ENCODE peak calls at places on chromosomes 13 and 19, in six cellular contexts. I, X, P, V, H and U are unnamed samples. For H3K36me3, the result is how much of the 10 kb centered on the place peaks cover.

GRCh38 chr13:80337011-80337688 is 3.8 kb downstream of the SPRY2 start:
- DNase-seq in X (no peak), I (peak), V (peak), H (no peak), P (no peak), U (no peak)

GRCh38 chr19:51688665-51689571 is 4.2 kb upstream of the SPACA6 start:
- DNase-seq in I (peak), V (peak), X (peak), H (peak), P (peak), U (peak)

GRCh38 chr19:17739121-17739875 is 12.0 kb upstream of the FCHO1 start:
- DNase-seq in I (peak), P (no peak), X (no peak), V (peak), H (no peak), U (no peak)

GRCh38 chr13:105979586-105979985 is 555.9 kb downstream of the EFNB2 start:
- DNase-seq in X (no peak), V (no peak), H (no peak), I (peak), P (peak), U (no peak)

GRCh38 chr13:100280681-100281080 is 191.8 kb downstream of the PCCA start:
- DNase-seq in V (no peak), P (no peak), H (no peak), I (no peak), X (no peak), U (no peak)

GRCh38 chr19:13873776-13874515 is 3.0 kb upstream of the NANOS3 start:
- DNase-seq in V (peak), X (no peak), H (no peak), P (no peak), I (no peak), U (no peak)

GRCh38 chr13:81058211-81058915 is 717.4 kb upstream of the SPRY2 start:
- DNase-seq in P (no peak), I (no peak), V (no peak), H (no peak), X (no peak), U (no peak)

GRCh38 chr13:47184311-47184710 is 287.5 kb upstream of the HTR2A start:
- DNase-seq in I (no peak), X (no peak), V (no peak), H (no peak), P (no peak), U (no peak)

GRCh38 chr19:31110331-31110730 is 238.9 kb downstream of the TSHZ3 start:
- DNase-seq in I (no peak), X (no peak), P (no peak), V (peak), H (no peak), U (no peak)

GRCh38 chr19:57267294-57267693 is 13.0 kb upstream of the ZNF460 start:
- DNase-seq in P (no peak), I (no peak), X (no peak), H (no peak), V (no peak), U (no peak)

GRCh38 chr13:35860661-35861060 is 270.5 kb downstream of the DCLK1 start:
- DNase-seq in I (no peak), V (no peak), X (no peak), H (no peak), P (no peak), U (no peak)

GRCh38 chr19:6707011-6707657 is 13.3 kb downstream of the C3 start:
- DNase-seq in I (no peak), X (no peak), P (no peak), H (no peak), V (no peak), U (no peak)

GRCh38 chr13:97125051-97125809 is 96.9 kb upstream of the MBNL2 start:
- DNase-seq in X (peak), P (no peak), H (peak), V (peak), I (no peak), U (peak)

GRCh38 chr13:111976474-111977183 is 90.3 kb upstream of the SOX1 start:
- DNase-seq in P (no peak), H (no peak), I (no peak), X (no peak), V (peak), U (no peak)

GRCh38 chr19:54448037-54448773 is 794 bp upstream of the LENG8 start:
- DNase-seq in V (peak), P (no peak), I (peak), H (peak), X (no peak), U (peak)
- H3K36me3 ChIP-seq in V (under half), P (half or more), I (under half), H (under half), X (under half), U (under half)

GRCh38 chr19:38975214-38975860 is at the start of gene FBXO17:
- DNase-seq in P (peak), X (peak), I (peak), V (peak), H (peak), U (peak)

GRCh38 chr19:38975861-38976271 is 324 bp upstream of the FBXO17 start:
- DNase-seq in H (no peak), X (no peak), I (no peak), V (no peak), P (no peak), U (no peak)

GRCh38 chr19:38978315-38978689 is 2.8 kb upstream of the FBXO17 start:
- DNase-seq in P (no peak), H (no peak), V (no peak), I (no peak), X (no peak), U (no peak)

GRCh38 chr19:38979867-38980266 is 4.3 kb upstream of the FBXO17 start:
- DNase-seq in X (no peak), I (no peak), P (no peak), H (no peak), V (no peak), U (no peak)

DNA sequence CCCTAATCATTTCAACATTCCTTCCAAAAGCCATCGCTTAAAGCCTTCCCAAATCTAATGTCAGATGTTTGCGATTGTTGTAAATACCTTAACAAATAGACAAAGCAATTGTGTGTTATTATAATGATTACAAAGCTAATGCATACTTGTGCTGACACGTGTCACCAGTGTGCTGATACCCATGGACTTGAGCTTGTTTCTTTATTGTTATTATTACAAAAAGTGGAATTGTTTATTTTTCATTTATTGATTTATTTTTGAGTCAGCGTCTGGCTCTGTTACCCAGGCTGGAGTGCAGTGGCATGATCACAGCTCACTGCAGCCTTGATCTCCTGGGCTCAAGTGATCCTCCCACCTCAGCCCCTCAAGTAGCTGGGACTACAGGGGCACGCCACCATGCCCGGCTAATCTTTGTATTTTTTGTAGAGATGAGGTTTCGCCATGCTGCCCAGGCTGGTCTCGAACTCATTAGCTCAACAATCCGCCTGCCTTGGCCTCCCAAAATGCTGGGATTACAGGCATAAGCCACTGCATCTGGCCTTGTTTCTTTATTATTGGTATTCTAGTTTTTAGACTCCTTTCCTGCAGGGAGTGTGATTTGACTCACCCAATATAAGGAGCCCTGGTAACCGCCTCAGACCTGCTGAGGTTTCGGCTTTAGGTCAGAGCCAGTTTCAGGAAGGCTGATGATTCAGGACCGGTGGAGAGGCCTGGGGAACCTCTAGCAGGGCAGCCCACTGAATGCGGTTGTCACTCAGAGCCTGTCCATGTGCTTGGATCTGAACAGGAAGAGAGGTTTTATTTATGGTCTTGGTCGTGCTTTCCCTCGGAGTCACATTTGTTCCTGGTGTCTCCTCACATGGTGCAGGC is 2.1 kb upstream of the FBXO17 start:
- DNase-seq in V (no peak), X (no peak), H (no peak), P (no peak), I (no peak), U (no peak)
- TF ChIP-seq EP300 in V (no peak), X (no peak), H (no peak), P (no peak), I (no peak), U (no peak)

DNA sequence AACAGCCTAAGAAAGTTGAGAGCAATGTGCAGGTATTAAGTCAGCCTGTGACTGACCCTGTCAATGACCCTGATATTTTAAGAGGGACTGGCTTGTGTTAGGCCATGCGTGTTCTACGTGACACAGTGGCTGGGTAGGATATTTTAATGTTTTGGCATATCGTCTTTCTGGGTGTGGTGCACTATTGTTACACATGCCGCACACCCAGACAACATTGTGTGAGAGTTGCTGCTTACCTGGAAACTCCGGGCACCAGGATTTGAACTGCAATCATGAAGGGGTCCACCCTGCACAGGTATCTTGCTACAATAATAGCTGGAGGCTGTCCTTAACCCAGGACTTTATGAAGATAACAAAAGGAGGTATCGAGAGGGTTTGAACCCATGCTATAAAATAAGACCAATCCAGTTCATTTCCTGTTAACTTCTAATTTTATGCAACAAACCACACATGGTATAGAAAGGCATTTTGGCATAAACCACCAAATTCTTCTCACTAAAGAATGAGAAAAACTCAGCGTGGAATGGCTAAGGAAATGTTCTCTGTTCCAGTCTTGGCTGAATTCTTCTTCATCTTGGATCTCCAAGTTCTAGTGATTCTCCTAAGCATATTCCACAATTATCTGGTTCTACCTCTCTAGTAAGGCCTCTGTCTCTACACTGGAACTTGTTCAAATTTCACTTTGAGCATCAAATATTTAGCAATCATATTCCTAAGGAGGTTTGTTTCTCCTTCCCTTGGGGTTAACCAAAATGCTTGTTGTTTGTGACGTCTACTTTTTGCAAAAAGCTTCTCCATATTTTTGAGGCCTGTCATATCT is 38.7 kb upstream of the POMP start:
- DNase-seq in H (no peak), P (no peak), I (no peak), V (no peak), X (no peak), U (no peak)
- H3K36me3 ChIP-seq in H (under half), P (under half), I (under half), V (under half), X (under half), U (under half)

GRCh38 chr13:27131906-27132305 is 39.7 kb downstream of the USP12 start:
- DNase-seq in I (no peak), V (no peak), X (no peak), P (no peak), H (no peak), U (no peak)
- TF ChIP-seq EP300 in I (no peak), V (no peak), X (no peak), P (no peak), H (no peak), U (no peak)

DNA sequence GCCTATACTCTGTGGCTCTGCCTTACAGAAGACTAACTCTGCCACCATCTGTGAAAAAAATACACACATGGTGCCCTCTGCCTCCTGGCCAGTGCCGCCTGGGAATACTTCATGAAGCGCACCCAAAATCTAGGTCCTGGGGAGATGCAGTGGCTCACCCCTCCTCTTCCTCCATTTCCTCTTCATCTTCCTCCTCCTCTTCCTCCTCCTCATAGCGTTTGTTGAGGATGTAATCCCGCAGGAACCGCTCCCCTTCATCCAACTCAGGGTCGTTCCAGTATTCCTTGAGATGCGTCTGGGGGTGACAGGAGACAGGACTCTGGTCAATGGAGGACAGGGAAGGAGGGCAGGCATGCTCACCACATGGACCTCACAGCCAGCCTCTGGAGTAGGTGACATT is 5.7 kb downstream of the KRI1 start:
- DNase-seq in V (no peak), P (no peak), H (no peak), X (no peak), I (no peak), U (no peak)
- H3K36me3 ChIP-seq in V (under half), P (half or more), H (under half), X (half or more), I (under half), U (under half)

DNA sequence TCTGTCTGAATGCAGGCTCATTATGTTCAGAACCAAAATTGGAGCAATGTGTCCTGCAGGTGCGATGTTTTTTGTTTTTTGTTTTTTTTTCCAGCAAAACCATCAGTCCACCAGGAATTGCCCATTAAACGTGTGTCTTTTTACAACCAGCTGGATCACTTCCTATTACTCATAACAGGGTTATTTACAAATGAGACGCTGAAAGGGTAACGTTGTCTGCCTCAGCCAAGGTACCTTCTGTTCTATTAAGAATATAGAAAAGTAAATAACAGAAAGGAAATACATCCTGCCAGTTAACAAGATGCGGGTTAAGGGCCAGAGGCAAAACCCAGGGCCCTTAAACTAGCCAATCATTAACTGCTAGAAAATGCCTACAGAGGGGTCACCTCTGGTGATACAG is 590.4 kb downstream of the TBC1D4 start:
- DNase-seq in I (no peak), H (no peak), P (no peak), V (no peak), X (no peak), U (no peak)
- TF ChIP-seq EP300 in I (no peak), H (no peak), P (no peak), V (no peak), X (no peak), U (no peak)

GRCh38 chr19:9970481-9970880 is 34.2 kb upstream of the OLFM2 start:
- DNase-seq in P (no peak), X (no peak), I (no peak), V (no peak), H (no peak), U (no peak)
- H3K36me3 ChIP-seq in P (under half), X (under half), I (under half), V (under half), H (under half), U (under half)

DNA sequence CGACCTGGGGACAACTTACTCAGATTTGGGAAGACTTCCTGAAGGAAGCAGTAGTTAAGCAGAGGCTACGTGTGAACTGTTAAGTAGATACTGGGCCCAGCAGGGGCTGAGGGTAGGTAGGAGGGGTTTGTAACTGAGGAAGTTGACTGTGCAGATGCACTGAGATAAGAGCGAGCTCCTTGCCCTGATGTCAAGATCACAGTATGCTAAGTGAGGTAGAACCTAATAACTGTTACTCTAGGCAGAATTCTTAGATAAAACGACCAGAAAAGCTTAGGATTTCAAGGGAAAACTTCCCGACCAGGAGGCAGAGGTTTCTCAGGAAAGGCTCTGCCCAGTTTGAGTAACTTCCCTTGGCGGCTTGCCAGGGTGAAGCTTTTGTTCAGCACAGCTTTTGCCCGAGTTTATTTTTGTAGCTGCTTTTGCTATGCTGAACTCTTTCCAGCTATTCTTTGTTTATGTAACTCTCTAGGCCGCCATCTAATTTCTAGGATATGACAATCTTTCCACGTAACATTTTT is 632.1 kb downstream of the DIAPH3 start:
- DNase-seq in H (peak), X (peak), I (peak), V (no peak), P (peak), U (peak)
- TF ChIP-seq EP300 in H (peak), X (no peak), I (no peak), V (no peak), P (no peak), U (no peak)

GRCh38 chr19:3116621-3117020 is 19.2 kb upstream of the GNA15 start:
- DNase-seq in I (no peak), H (no peak), V (no peak), P (no peak), X (no peak), U (no peak)
- H3K36me3 ChIP-seq in I (under half), H (under half), V (under half), P (half or more), X (half or more), U (half or more)

GRCh38 chr19:21321134-21321533 is 8.1 kb downstream of the ZNF708 start:
- DNase-seq in I (no peak), V (no peak), P (no peak), H (no peak), X (no peak), U (no peak)

GRCh38 chr19:21322528-21322927 is 6.7 kb downstream of the ZNF708 start:
- DNase-seq in I (no peak), X (no peak), P (no peak), H (peak), V (no peak), U (no peak)

GRCh38 chr19:21326169-21326568 is 3.0 kb downstream of the ZNF708 start:
- DNase-seq in I (no peak), X (no peak), V (no peak), H (no peak), P (no peak), U (no peak)

GRCh38 chr19:21321996-21322395 is 7.2 kb downstream of the ZNF708 start:
- DNase-seq in X (no peak), V (no peak), H (no peak), I (no peak), P (no peak), U (no peak)

GRCh38 chr19:21323000-21323399 is 6.2 kb downstream of the ZNF708 start:
- DNase-seq in H (no peak), V (no peak), I (no peak), X (no peak), P (no peak), U (no peak)
- TF ChIP-seq EP300 in H (no peak), V (no peak), I (no peak), X (no peak), P (no peak), U (no peak)